ENCODE peak calls at places on chromosomes 12 and 14, in ten cellular contexts. W is skeletal muscle cell; J is NCI-H1105 treated with DMSO at 0.1 percent for 48 hours; D is DMS 273 treated with DMSO at 0.1 percent for 48 hours; Q is tibial nerve; P is iris pigment epithelial cell; V is nephron progenitor cell; L is caudate nucleus; M is stimulated activated CD4-positive, alpha-beta T cell treated with anti-CD3 and anti-CD28 coated beads, Interleukin-2, amount 100 ng/mL, for 48 hours; Y is left ventricle myocardium inferior. A is an unnamed sample.

GRCh38 chr12:8697476-8698131 is at the start of gene RIMKLB:
- DNase-seq in W (no peak), J (peak), D (peak), Q (peak), P (peak), V (peak), L (peak), M (peak), Y (peak), A (no peak)

GRCh38 chr12:39103552-39104165 is 198.3 kb upstream of the CPNE8 start:
- DNase-seq in W (no peak), J (peak), D (no peak), Q (peak), P (peak), V (peak), L (no peak), M (peak), Y (no peak), A (no peak)

GRCh38 chr14:43003845-43004244 is 1397.2 kb downstream of the LRFN5 start:
- DNase-seq in W (no peak), J (peak), D (no peak), Q (no peak), P (peak), V (no peak), L (no peak), M (no peak), Y (no peak), A (no peak)

GRCh38 chr14:29320261-29320660 is 553.7 kb downstream of the FOXG1 start:
- DNase-seq in W (no peak), J (no peak), D (no peak), Q (no peak), P (peak), V (no peak), L (no peak), M (no peak), Y (no peak), A (no peak)

GRCh38 chr12:28899951-28900350 is 249.1 kb upstream of the FAR2 start:
- DNase-seq in W (peak), J (no peak), D (no peak), Q (no peak), P (peak), V (no peak), L (no peak), M (no peak), Y (no peak), A (no peak)

GRCh38 chr12:6228535-6229223 is 28.5 kb downstream of the CD9 start:
- DNase-seq in W (no peak), J (no peak), D (no peak), Q (no peak), P (no peak), V (no peak), L (peak), M (no peak), Y (no peak), A (no peak)

GRCh38 chr14:24941719-24942118 is 108.2 kb downstream of the STXBP6 start:
- DNase-seq in W (no peak), J (peak), D (no peak), Q (no peak), P (no peak), V (no peak), L (no peak), M (no peak), Y (no peak), A (no peak)

GRCh38 chr12:129902371-129903091 is 1.3 kb downstream of the TMEM132D start:
- DNase-seq in W (no peak), J (no peak), D (no peak), Q (no peak), P (no peak), V (no peak), L (no peak), M (no peak), Y (no peak), A (no peak)

GRCh38 chr14:32480337-32480736 is 151.2 kb downstream of the AKAP6 start:
- DNase-seq in W (no peak), J (no peak), D (no peak), Q (no peak), P (peak), V (no peak), L (no peak), M (no peak), Y (no peak), A (no peak)

GRCh38 chr12:105748806-105749600 is 389.8 kb downstream of the NUAK1 start:
- DNase-seq in W (peak), J (no peak), D (no peak), Q (peak), P (peak), V (no peak), L (no peak), M (no peak), Y (peak), A (no peak)

GRCh38 chr12:108568653-108569154 is 6.3 kb downstream of the ISCU start:
- DNase-seq in W (no peak), J (no peak), D (no peak), Q (no peak), P (no peak), V (no peak), L (no peak), M (peak), Y (no peak), A (no peak)

GRCh38 chr12:16939871-16940306 is 333.9 kb upstream of the LMO3 start:
- DNase-seq in W (peak), J (peak), D (peak), Q (no peak), P (peak), V (peak), L (no peak), M (no peak), Y (no peak), A (peak)

GRCh38 chr14:105840266-105841021 is 314.1 kb downstream of the TMEM121 start:
- DNase-seq in W (no peak), J (no peak), D (no peak), Q (no peak), P (no peak), V (no peak), L (no peak), M (no peak), Y (no peak), A (no peak)

GRCh38 chr14:95711476-95712176 is 2.3 kb downstream of the TCL1A start:
- DNase-seq in W (no peak), J (no peak), D (no peak), Q (no peak), P (no peak), V (no peak), L (no peak), M (no peak), Y (no peak), A (no peak)

GRCh38 chr12:62779488-62779887 is 155.5 kb downstream of the PPM1H start:
- DNase-seq in W (no peak), J (no peak), D (no peak), Q (no peak), P (no peak), V (no peak), L (no peak), M (no peak), Y (no peak), A (no peak)

GRCh38 chr12:75933136-75933535 is 98.4 kb downstream of the PHLDA1 start:
- DNase-seq in W (peak), J (no peak), D (no peak), Q (no peak), P (peak), V (no peak), L (no peak), M (no peak), Y (no peak), A (no peak)

GRCh38 chr14:24403294-24404013 is 4.7 kb downstream of the NYNRIN start:
- DNase-seq in W (no peak), J (no peak), D (no peak), Q (no peak), P (peak), V (no peak), L (no peak), M (no peak), Y (no peak), A (no peak)

GRCh38 chr12:1933342-1933992 is 15.0 kb upstream of the CACNA2D4 start:
- DNase-seq in W (peak), J (no peak), D (no peak), Q (no peak), P (peak), V (peak), L (no peak), M (no peak), Y (no peak), A (no peak)